ENCODE peak calls at places on chromosomes 16 and 17, in four cellular contexts. One of them, this sample, is unnamed.

GRCh38 chr17:78368854-78369495 is 9.1 kb upstream of the SOCS3 start:
- DNase-seq in HepG2: no peak
- DNase-seq in K562: no peak
- DNase-seq in A549: no peak
- DNase-seq in this sample: no peak

GRCh38 chr17:19387921-19388521 is 1.0 kb upstream of the MFAP4 start:
- DNase-seq in K562: no peak
- DNase-seq in HepG2: no peak
- DNase-seq in A549: no peak
- DNase-seq in this sample: no peak

GRCh38 chr17:71247455-71248015 is 873.3 kb upstream of the SOX9 start:
- DNase-seq in K562: no peak
- DNase-seq in A549: no peak
- DNase-seq in HepG2: no peak
- DNase-seq in this sample: no peak

GRCh38 chr17:876272-876671 is 94.1 kb downstream of the MRM3 start:
- DNase-seq in HepG2: no peak
- DNase-seq in K562: no peak
- DNase-seq in A549: no peak
- DNase-seq in this sample: no peak

GRCh38 chr16:75266738-75267630 is 15.6 kb upstream of the BCAR1 start:
- DNase-seq in A549: no peak
- DNase-seq in K562: no peak
- DNase-seq in HepG2: no peak
- DNase-seq in this sample: no peak

GRCh38 chr16:1140582-1140981 is 12.3 kb upstream of the CACNA1H start:
- DNase-seq in HepG2: no peak
- DNase-seq in A549: no peak
- DNase-seq in K562: no peak
- DNase-seq in this sample: no peak

GRCh38 chr17:18946536-18946935 is 5.4 kb upstream of the SLC5A10 start:
- DNase-seq in HepG2: no peak
- DNase-seq in K562: no peak
- DNase-seq in A549: no peak
- DNase-seq in this sample: no peak

GRCh38 chr17:58447039-58447975 is 30.0 kb upstream of the RNF43 start:
- DNase-seq in A549: peak
- DNase-seq in K562: peak
- DNase-seq in HepG2: peak
- DNase-seq in this sample: peak

GRCh38 chr16:2023098-2023925 is 3.4 kb upstream of the NHERF2 start:
- DNase-seq in HepG2: peak
- DNase-seq in A549: peak
- DNase-seq in K562: peak
- DNase-seq in this sample: peak

GRCh38 chr16:15403392-15403995 is 7.9 kb downstream of the MPV17L start:
- DNase-seq in HepG2: no peak
- DNase-seq in K562: no peak
- DNase-seq in A549: no peak
- DNase-seq in this sample: no peak

GRCh38 chr16:85898521-85899442 is at the start of gene IRF8:
- DNase-seq in HepG2: no peak
- DNase-seq in A549: no peak
- DNase-seq in K562: no peak
- DNase-seq in this sample: peak

GRCh38 chr17:29581583-29582253 is 7.7 kb downstream of the GIT1 start:
- DNase-seq in HepG2: no peak
- DNase-seq in K562: no peak
- DNase-seq in A549: no peak
- DNase-seq in this sample: no peak

GRCh38 chr17:14552311-14552710 is 251.4 kb downstream of the HS3ST3B1 start:
- DNase-seq in HepG2: no peak
- DNase-seq in K562: no peak
- DNase-seq in A549: no peak
- DNase-seq in this sample: no peak

GRCh38 chr16:1979271-1980025 is 1.8 kb downstream of the NOXO1 start:
- DNase-seq in HepG2: no peak
- DNase-seq in K562: no peak
- DNase-seq in A549: no peak
- DNase-seq in this sample: peak

GRCh38 chr16:67177743-67178699 is 5.7 kb downstream of the MATCAP1 start:
- DNase-seq in A549: peak
- DNase-seq in HepG2: peak
- DNase-seq in K562: peak
- DNase-seq in this sample: peak

GRCh38 chr17:10842658-10843057 is 4.8 kb upstream of the PIRT start:
- DNase-seq in HepG2: no peak
- DNase-seq in A549: no peak
- DNase-seq in K562: no peak
- DNase-seq in this sample: no peak

GRCh38 chr17:42038221-42038973 is 12.0 kb downstream of the C17orf113 start:
- DNase-seq in A549: no peak
- DNase-seq in HepG2: no peak
- DNase-seq in K562: no peak
- DNase-seq in this sample: no peak

GRCh38 chr17:51018541-51018940 is 102.1 kb downstream of the SPAG9 start:
- DNase-seq in A549: no peak
- DNase-seq in K562: no peak
- DNase-seq in HepG2: no peak
- DNase-seq in this sample: no peak

GRCh38 chr17:51015145-51015558 is 105.5 kb downstream of the SPAG9 start:
- DNase-seq in HepG2: no peak
- DNase-seq in A549: no peak
- DNase-seq in K562: no peak
- DNase-seq in this sample: no peak

GRCh38 chr17:51014129-51014528 is 106.5 kb downstream of the SPAG9 start:
- DNase-seq in A549: no peak
- DNase-seq in HepG2: no peak
- DNase-seq in K562: no peak
- DNase-seq in this sample: no peak

GRCh38 chr17:51017270-51017669 is 103.4 kb downstream of the SPAG9 start:
- DNase-seq in HepG2: no peak
- DNase-seq in K562: no peak
- DNase-seq in A549: no peak
- DNase-seq in this sample: no peak

DNA sequence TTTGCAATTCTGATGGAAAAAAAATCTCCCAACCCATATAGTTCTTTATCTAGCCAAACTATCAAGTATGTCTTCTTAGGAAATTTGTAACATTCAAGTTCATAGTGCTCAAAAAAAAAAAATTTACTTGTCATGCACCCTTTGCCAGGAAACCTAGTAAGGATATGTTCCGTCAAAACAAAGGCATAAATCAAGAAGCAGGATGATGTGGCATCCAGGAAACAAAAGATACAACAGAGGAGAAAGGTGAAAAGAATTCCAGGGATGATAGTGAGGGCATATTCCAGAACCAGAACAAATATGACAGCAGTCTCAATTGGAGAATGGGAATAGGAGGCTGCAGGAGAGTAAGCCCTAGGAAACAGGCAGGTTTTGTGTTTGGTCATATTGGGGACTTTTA is 104.6 kb downstream of the SPAG9 start:
- DNase-seq in HepG2: no peak
- DNase-seq in K562: no peak
- DNase-seq in A549: no peak
- DNase-seq in this sample: no peak
- TF ChIP-seq NR3C1 in HepG2: no peak
- TF ChIP-seq NR3C1 in K562: no peak
- TF ChIP-seq NR3C1 in A549: no peak
- TF ChIP-seq NR3C1 in this sample: no peak

DNA sequence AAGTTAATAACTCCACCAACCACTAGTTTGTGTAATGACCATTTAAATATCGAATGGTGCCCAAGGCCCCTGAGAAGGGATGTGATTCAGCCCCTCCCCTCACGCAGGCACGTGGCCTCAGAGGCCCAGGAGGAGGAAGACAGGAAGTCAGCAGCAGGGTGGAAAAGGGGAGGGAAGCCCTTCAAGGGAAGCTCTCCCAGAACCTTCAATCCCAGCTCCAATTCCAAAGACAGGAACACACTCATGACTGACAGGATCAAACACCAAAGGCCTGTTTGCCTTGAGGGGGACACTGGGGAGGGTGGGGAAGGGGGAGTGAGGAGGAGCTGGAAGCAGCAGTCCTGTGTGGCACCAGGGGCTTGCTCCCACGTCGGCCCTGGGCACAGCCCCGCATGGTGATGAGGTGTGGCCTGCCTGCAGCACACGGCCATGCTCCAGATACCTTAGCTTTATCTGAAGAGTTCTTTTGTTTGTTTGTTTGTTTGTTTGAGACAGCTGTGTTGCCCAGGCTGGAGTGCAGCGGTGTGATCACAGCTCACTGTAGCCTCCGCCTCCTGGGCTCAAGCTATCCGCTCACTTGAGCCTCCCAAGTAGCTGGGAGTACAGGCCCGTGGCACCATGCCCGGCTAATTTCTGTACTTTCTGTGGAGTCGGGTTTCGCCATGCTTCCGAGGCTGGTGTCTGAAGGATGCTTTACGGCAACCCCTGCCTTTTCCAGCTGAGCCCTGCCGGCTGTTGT is 105.0 kb downstream of the ZNF778 start:
- DNase-seq in HepG2: peak
- DNase-seq in A549: peak
- DNase-seq in K562: peak
- DNase-seq in this sample: peak
- TF ChIP-seq NR3C1 in HepG2: no peak
- TF ChIP-seq NR3C1 in A549: no peak
- TF ChIP-seq NR3C1 in K562: no peak
- TF ChIP-seq NR3C1 in this sample: no peak

GRCh38 chr16:56277040-56277439 is 85.8 kb downstream of the GNAO1 start:
- DNase-seq in K562: no peak
- DNase-seq in A549: peak
- DNase-seq in HepG2: peak
- DNase-seq in this sample: peak

GRCh38 chr16:56281256-56281805 is 90.0 kb downstream of the GNAO1 start:
- DNase-seq in HepG2: peak
- DNase-seq in A549: peak
- DNase-seq in K562: peak
- DNase-seq in this sample: peak

GRCh38 chr16:56278196-56278855 is 87.0 kb downstream of the GNAO1 start:
- DNase-seq in K562: peak
- DNase-seq in HepG2: no peak
- DNase-seq in A549: no peak
- DNase-seq in this sample: no peak

GRCh38 chr16:56279914-56280313 is 88.6 kb downstream of the GNAO1 start:
- DNase-seq in K562: no peak
- DNase-seq in HepG2: no peak
- DNase-seq in A549: no peak
- DNase-seq in this sample: no peak

GRCh38 chr16:56279132-56279531 is 87.8 kb downstream of the GNAO1 start:
- DNase-seq in HepG2: no peak
- DNase-seq in A549: no peak
- DNase-seq in K562: peak
- DNase-seq in this sample: no peak
- TF ChIP-seq NR3C1 in HepG2: no peak
- TF ChIP-seq NR3C1 in A549: no peak
- TF ChIP-seq NR3C1 in K562: no peak
- TF ChIP-seq NR3C1 in this sample: no peak

DNA sequence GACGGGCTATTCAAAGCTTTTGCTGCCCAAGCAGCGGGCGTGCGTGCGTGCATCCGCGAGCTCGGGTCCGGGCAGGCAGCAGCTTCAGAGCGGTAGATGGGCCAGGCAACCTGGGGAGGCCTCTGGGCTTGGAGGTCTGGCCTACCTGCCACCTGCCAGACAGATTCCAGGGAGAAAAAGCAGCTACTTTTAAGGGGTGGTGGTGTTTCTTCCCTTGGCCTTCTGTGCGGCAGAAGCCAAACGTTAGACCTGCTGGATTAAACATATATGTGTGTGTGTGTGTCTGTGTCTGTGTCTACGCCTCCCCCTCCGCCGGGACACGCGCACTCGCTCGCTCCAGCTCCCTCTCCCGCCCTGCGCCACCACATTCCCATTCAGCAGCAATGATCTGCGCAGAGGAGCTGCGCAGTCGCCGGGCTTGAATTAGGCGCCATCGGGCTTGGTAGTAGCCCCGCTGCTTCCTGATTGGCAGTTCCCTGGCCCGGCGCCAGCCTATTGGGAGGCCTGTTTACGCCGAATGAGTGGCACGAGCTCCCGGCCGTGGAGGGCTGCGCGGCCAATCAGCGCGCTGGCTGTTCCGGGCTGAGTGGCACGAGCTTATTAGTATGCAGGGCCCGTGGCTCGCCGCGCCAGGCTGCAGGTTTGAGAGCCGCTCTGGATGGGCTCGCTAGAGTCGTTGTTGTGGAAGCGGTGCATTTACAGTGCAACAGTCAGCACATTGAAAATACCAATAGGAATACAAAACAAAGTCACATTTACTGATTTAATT is at the start of gene BAHCC1:
- DNase-seq in K562: peak
- DNase-seq in HepG2: peak
- DNase-seq in A549: peak
- DNase-seq in this sample: peak
- TF ChIP-seq NR3C1 in K562: no peak
- TF ChIP-seq NR3C1 in HepG2: no peak
- TF ChIP-seq NR3C1 in A549: no peak
- TF ChIP-seq NR3C1 in this sample: no peak

GRCh38 chr17:68840073-68840472 is 115.1 kb downstream of the ABCA8 start:
- DNase-seq in K562: no peak
- DNase-seq in A549: no peak
- DNase-seq in HepG2: no peak
- DNase-seq in this sample: no peak
- TF ChIP-seq NR3C1 in K562: no peak
- TF ChIP-seq NR3C1 in A549: no peak
- TF ChIP-seq NR3C1 in HepG2: no peak
- TF ChIP-seq NR3C1 in this sample: no peak

DNA sequence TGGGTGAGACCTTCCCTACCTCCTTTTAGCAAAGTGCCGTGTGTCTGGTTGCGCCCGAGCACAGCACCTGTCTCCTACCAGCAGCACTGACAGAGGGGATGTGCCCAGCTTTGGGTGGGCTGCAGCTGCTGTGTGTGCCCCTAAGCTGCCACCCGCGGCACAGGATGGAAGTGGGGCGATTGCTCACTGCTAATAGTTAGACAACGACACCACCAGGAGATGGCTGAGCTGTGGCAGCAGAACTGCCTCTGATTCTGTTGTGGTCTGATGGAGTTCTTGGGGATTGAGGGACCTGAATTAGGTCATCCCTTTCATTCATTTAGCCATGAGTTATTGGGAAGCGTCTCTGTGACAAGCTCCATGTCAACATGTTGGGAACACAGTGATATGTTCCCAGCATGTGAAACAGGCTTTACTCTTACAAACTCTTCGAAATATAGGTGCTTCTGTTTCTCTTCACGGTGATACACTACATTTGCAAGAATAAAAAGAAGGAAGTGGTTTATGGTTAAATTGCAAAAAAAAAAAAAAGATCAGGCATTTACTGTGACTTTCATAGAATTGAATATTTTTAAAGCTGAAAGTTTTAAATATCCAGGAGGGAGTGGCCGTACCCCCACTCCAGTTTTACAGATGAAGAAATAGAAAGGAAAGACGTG is 184.4 kb downstream of the MAF start:
- DNase-seq in K562: no peak
- DNase-seq in HepG2: no peak
- DNase-seq in A549: no peak
- DNase-seq in this sample: no peak
- TF ChIP-seq NR3C1 in K562: no peak
- TF ChIP-seq NR3C1 in HepG2: no peak
- TF ChIP-seq NR3C1 in A549: no peak
- TF ChIP-seq NR3C1 in this sample: no peak

GRCh38 chr16:79928142-79928735 is 327.7 kb upstream of the MAF start:
- DNase-seq in A549: no peak
- DNase-seq in HepG2: no peak
- DNase-seq in K562: no peak
- DNase-seq in this sample: no peak
- TF ChIP-seq NR3C1 in A549: no peak
- TF ChIP-seq NR3C1 in HepG2: no peak
- TF ChIP-seq NR3C1 in K562: no peak
- TF ChIP-seq NR3C1 in this sample: no peak

GRCh38 chr17:62627219-62627903 is at the start of gene MRC2:
- DNase-seq in A549: peak
- DNase-seq in HepG2: no peak
- DNase-seq in K562: peak
- DNase-seq in this sample: peak
- TF ChIP-seq NR3C1 in A549: no peak
- TF ChIP-seq NR3C1 in HepG2: no peak
- TF ChIP-seq NR3C1 in K562: no peak
- TF ChIP-seq NR3C1 in this sample: no peak

This sample was measured in WTC11.